ENCODE peak calls at places on chromosome 5, in nine cellular contexts. T is IMR-90; H is OCI-LY7; O is CD8-positive, alpha-beta T cell; Z is CD4-positive, CD25-positive, alpha-beta regulatory T cell; L is heart right ventricle; F is SJSA1; X is uterus; M is sigmoid colon. N is an unnamed sample.

GRCh38 chr5:8984386-8984785 is 561.5 kb downstream of the SEMA5A start:
- DNase-seq in T (no peak), H (no peak), O (no peak), Z (no peak), L (no peak), F (no peak), X (no peak), M (no peak), N (no peak)

GRCh38 chr5:159456722-159457462 is 126.6 kb upstream of the IL12B start:
- DNase-seq in T (peak; percentile 59), H (no peak), O (no peak), Z (no peak), L (no peak), F (peak; percentile 69), X (no peak), M (no peak), N (no peak)

GRCh38 chr5:36323926-36324781 is 22.5 kb upstream of the RANBP3L start:
- DNase-seq in T (no peak), H (no peak), O (no peak), Z (no peak), L (peak; percentile 33), F (no peak), X (no peak), M (no peak), N (no peak)

GRCh38 chr5:5800801-5801761 is 378.6 kb downstream of the ICE1 start:
- DNase-seq in T (no peak), H (no peak), O (no peak), Z (no peak), L (peak; percentile 18), F (no peak), X (no peak), M (no peak), N (no peak)

GRCh38 chr5:43874772-43875171 is 271.8 kb downstream of the NNT start:
- DNase-seq in T (peak; percentile 52), H (no peak), O (no peak), Z (no peak), L (peak; percentile 6), F (no peak), X (no peak), M (no peak), N (no peak)

GRCh38 chr5:80822640-80823039 is 137.5 kb upstream of the RASGRF2 start:
- DNase-seq in T (no peak), H (no peak), O (no peak), Z (no peak), L (no peak), F (no peak), X (no peak), M (no peak), N (no peak)

GRCh38 chr5:106171132-106171531 is 1499.6 kb downstream of the EFNA5 start:
- DNase-seq in T (no peak), H (no peak), O (no peak), Z (no peak), L (no peak), F (no peak), X (no peak), M (no peak), N (no peak)

GRCh38 chr5:86461169-86461956 is 156.4 kb upstream of the COX7C start:
- DNase-seq in T (no peak), H (no peak), O (no peak), Z (no peak), L (no peak), F (no peak), X (no peak), M (no peak), N (no peak)

GRCh38 chr5:149995385-149996085 is 4.9 kb downstream of the TIGD6 start:
- DNase-seq in T (no peak), H (no peak), O (no peak), Z (no peak), L (no peak), F (no peak), X (no peak), M (no peak), N (no peak)

GRCh38 chr5:111584651-111585050 is 72.3 kb upstream of the STARD4 start:
- DNase-seq in T (peak; percentile 75), H (no peak), O (no peak), Z (no peak), L (no peak), F (no peak), X (no peak), M (no peak), N (no peak)

GRCh38 chr5:138844812-138845513 is 30.2 kb downstream of the LRRTM2 start:
- DNase-seq in T (peak; percentile 88), H (no peak), O (no peak), Z (no peak), L (no peak), F (no peak), X (no peak), M (no peak), N (no peak)

GRCh38 chr5:43121565-43122484 is 1.1 kb downstream of the ZNF131 start:
- DNase-seq in T (peak; percentile 80), H (peak; percentile 35), O (no peak), Z (no peak), L (no peak), F (no peak), X (no peak), M (no peak), N (no peak)

GRCh38 chr5:137743031-137743640 is 7.2 kb upstream of the KLHL3 start:
- DNase-seq in T (peak; percentile 77), H (peak; percentile 73), O (peak; percentile 43), Z (peak; percentile 72), L (peak; percentile 78), F (peak; percentile 53), X (peak; percentile 50), M (peak; percentile 68), N (peak; percentile 41)

GRCh38 chr5:69209607-69210006 is 20.2 kb downstream of the CENPH start:
- DNase-seq in T (peak; percentile 42), H (no peak), O (no peak), Z (no peak), L (no peak), F (no peak), X (no peak), M (no peak), N (no peak)

GRCh38 chr5:43560128-43560527 is 3.3 kb upstream of the PAIP1 start:
- DNase-seq in T (peak; percentile 77), H (no peak), O (no peak), Z (no peak), L (no peak), F (no peak), X (no peak), M (no peak), N (no peak)

DNA sequence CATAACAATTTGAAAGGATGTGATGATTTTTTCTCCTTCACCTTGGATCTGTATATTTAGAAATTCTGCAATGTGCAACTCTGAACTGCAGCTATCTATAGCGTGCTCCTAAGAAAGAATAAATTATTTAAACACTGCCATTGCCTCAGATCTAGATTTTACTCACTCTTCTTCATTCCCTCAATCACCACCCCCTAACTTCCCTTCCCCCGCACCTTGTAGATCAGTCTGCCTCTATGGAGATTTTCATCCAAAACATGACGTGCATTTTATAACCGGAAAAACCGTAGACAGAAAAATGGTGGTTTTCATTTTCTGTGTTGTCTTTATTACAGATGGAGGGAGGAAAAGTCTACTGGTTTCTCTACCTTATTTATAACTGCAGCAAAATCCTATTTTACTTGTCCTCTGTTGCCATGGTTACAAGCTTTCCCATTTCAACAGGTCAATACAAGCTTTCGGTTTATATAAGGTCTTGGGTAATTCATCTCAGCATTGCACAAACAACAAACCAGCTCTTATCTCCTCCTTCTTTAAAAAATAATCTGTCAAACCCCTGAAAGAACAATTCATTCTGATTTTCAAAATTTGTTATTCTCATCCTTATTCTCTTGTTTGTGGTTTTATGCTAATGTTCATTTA is 480.0 kb downstream of the TAF11L14 start:
- DNase-seq in T (no peak), H (no peak), O (no peak), Z (no peak), L (no peak), F (no peak), X (no peak), M (no peak), N (no peak)
- H3K4me3 ChIP-seq in T (no peak overlapping the region), H (no peak overlapping the region), O (no peak overlapping the region), Z (no peak overlapping the region), L (no peak overlapping the region), F (no peak overlapping the region), X (no peak overlapping the region), M (no peak overlapping the region), N (no peak overlapping the region)

GRCh38 chr5:132065951-132066701 is 5.7 kb downstream of the IL3 start:
- DNase-seq in T (no peak), H (no peak), O (no peak), Z (no peak), L (no peak), F (no peak), X (no peak), M (peak; percentile 62), N (no peak)

GRCh38 chr5:132066871-132067270 is 6.4 kb downstream of the IL3 start:
- DNase-seq in T (no peak), H (no peak), O (no peak), Z (no peak), L (no peak), F (no peak), X (no peak), M (no peak), N (no peak)

GRCh38 chr5:132064140-132064539 is 3.7 kb downstream of the IL3 start:
- DNase-seq in T (no peak), H (no peak), O (no peak), Z (no peak), L (no peak), F (no peak), X (no peak), M (peak; percentile 34), N (no peak)

GRCh38 chr5:132064738-132065331 is 4.4 kb downstream of the IL3 start:
- DNase-seq in T (peak; percentile 70), H (peak; percentile 80), O (peak; percentile 70), Z (peak; percentile 63), L (peak; percentile 71), F (peak; percentile 89), X (peak; percentile 43), M (peak; percentile 70), N (peak; percentile 44)

GRCh38 chr5:132065351-132065937 is 5.0 kb downstream of the IL3 start:
- DNase-seq in T (peak; percentile 73), H (peak; percentile 71), O (no peak), Z (peak; percentile 32), L (peak; percentile 50), F (peak; percentile 78), X (no peak), M (peak; percentile 56), N (peak; percentile 19)
- H3K4me1 ChIP-seq in T (peaks cover 2% of the 10 kb centered on the region), H (no peaks in the 10 kb centered on the region), O (no peaks in the 10 kb centered on the region), Z (peaks cover 5% of the 10 kb centered on the region), L (no peaks in the 10 kb centered on the region), F (peaks cover 2% of the 10 kb centered on the region), X (no peaks in the 10 kb centered on the region), M (no peaks in the 10 kb centered on the region), N (peaks cover 7% of the 10 kb centered on the region)

DNA sequence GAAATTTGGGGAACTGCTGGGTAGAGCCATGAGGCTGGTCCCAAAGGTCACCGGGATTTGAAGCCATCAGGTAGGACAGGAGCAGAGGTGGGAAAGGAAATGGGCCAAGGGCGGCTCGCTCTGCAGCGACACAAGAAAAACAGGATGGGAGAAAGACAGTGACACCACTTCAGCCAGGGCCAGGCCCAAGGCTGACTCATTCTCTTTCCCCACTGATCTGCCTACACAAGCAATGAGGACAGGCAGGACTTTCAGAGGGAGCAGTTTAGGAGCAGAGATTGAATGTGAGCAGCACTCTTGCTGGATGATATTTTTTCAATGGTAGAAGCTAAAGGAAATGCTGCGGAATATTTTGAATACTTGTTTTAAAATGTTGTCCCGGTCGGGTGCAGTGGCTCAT is 3.5 kb downstream of the RUFY1 start:
- DNase-seq in T (peak; percentile 84), H (no peak), O (no peak), Z (no peak), L (no peak), F (no peak), X (no peak), M (no peak), N (no peak)
- H3K27ac ChIP-seq in T (peak overlapping the region; percentile 77), H (no peak overlapping the region), O (no peak overlapping the region), Z (no peak overlapping the region), L (no peak overlapping the region), F (no peak overlapping the region), X (no peak overlapping the region), M (no peak overlapping the region), N (no peak overlapping the region)

GRCh38 chr5:148972958-148973357 is 89.9 kb downstream of the SH3TC2 start:
- DNase-seq in T (peak; percentile 89), H (no peak), O (no peak), Z (no peak), L (peak; percentile 53), F (peak; percentile 93), X (peak; percentile 50), M (peak; percentile 71), N (no peak)
- H3K4me3 ChIP-seq in T (no peak overlapping the region), H (no peak overlapping the region), O (no peak overlapping the region), Z (no peak overlapping the region), L (no peak overlapping the region), F (no peak overlapping the region), X (no peak overlapping the region), M (no peak overlapping the region), N (no peak overlapping the region)

N was measured in effector memory CD4-positive, alpha-beta T cell.